ENCODE peak calls at places on chromosomes 11 and 22, in nine cellular contexts. M is HCT116, B is fibroblast of lung, V is H1, F is neural progenitor cell, T is endothelial cell of umbilical vein, S is mammary epithelial cell, Z is PC-9, P is MM.1S. J is an unnamed sample. For H3K4me1, the result is how much of the 10 kb centered on the place peaks cover.

GRCh38 chr11:12717851-12718291 is 43.6 kb downstream of the TEAD1 start:
- DNase-seq in M (no peak), B (no peak), V (no peak), F (no peak), T (no peak), S (peak), Z (no peak), P (peak), J (no peak)

GRCh38 chr11:67409261-67409666 is 5.4 kb downstream of the TBC1D10C start:
- DNase-seq in M (no peak), B (no peak), V (no peak), F (no peak), T (no peak), S (no peak), Z (no peak), P (peak), J (no peak)

GRCh38 chr11:118607401-118608267 is at the start of gene PHLDB1:
- DNase-seq in M (no peak), B (peak), V (no peak), F (peak), T (peak), S (peak), Z (peak), P (no peak), J (peak)

GRCh38 chr11:102010776-102011500 is 36.3 kb upstream of the CFAP300 start:
- DNase-seq in M (peak), B (peak), V (peak), F (peak), T (peak), S (peak), Z (peak), P (no peak), J (peak)

GRCh38 chr22:35604671-35605457 is 12.3 kb downstream of the MB start:
- DNase-seq in M (no peak), B (no peak), V (no peak), F (no peak), T (no peak), S (peak), Z (peak), P (no peak), J (no peak)

GRCh38 chr22:17176715-17177114 is 17.6 kb upstream of the HDHD5 start:
- DNase-seq in M (no peak), B (no peak), V (no peak), F (no peak), T (no peak), S (no peak), Z (no peak), P (no peak), J (no peak)

GRCh38 chr11:77418155-77418980 is 55.5 kb downstream of the PAK1 start:
- DNase-seq in M (no peak), B (no peak), V (no peak), F (no peak), T (no peak), S (no peak), Z (no peak), P (peak), J (no peak)

GRCh38 chr22:22397875-22398524 is 110.5 kb downstream of the ZNF280B start:
- DNase-seq in M (no peak), B (no peak), V (no peak), F (no peak), T (no peak), S (no peak), Z (no peak), P (no peak), J (peak)

GRCh38 chr11:31240340-31240904 is 129.1 kb downstream of the DCDC1 start:
- DNase-seq in M (peak), B (peak), V (no peak), F (peak), T (peak), S (peak), Z (peak), P (peak), J (peak)

GRCh38 chr11:1563697-1564534 is 8.2 kb downstream of the DUSP8 start:
- DNase-seq in M (no peak), B (no peak), V (no peak), F (no peak), T (no peak), S (no peak), Z (no peak), P (no peak), J (no peak)

GRCh38 chr11:121886005-121886739 is 229.8 kb downstream of the BLID start:
- DNase-seq in M (no peak), B (no peak), V (no peak), F (no peak), T (peak), S (no peak), Z (no peak), P (no peak), J (peak)

GRCh38 chr11:6843670-6844069 is 1.8 kb upstream of the OR10A5 start:
- DNase-seq in M (no peak), B (no peak), V (no peak), F (peak), T (no peak), S (no peak), Z (no peak), P (no peak), J (no peak)

GRCh38 chr11:6812391-6813005 is 13.0 kb upstream of the OR6A2 start:
- DNase-seq in M (peak), B (peak), V (no peak), F (peak), T (peak), S (peak), Z (peak), P (peak), J (peak)

GRCh38 chr11:103970850-103971249 is 65.6 kb upstream of the DDI1 start:
- DNase-seq in M (no peak), B (no peak), V (no peak), F (no peak), T (no peak), S (no peak), Z (no peak), P (no peak), J (no peak)

GRCh38 chr22:25366408-25366807 is 147.0 kb downstream of the CRYBB2 start:
- DNase-seq in M (no peak), B (no peak), V (no peak), F (no peak), T (no peak), S (no peak), Z (no peak), P (no peak), J (no peak)

GRCh38 chr11:83566948-83567347 is 280.8 kb upstream of the CCDC90B start:
- DNase-seq in M (no peak), B (peak), V (no peak), F (no peak), T (no peak), S (peak), Z (no peak), P (no peak), J (peak)

GRCh38 chr22:33526434-33527107 is 393.7 kb downstream of the LARGE1 start:
- DNase-seq in M (no peak), B (no peak), V (no peak), F (no peak), T (no peak), S (no peak), Z (no peak), P (no peak), J (no peak)

GRCh38 chr11:134791102-134791501 is 379.1 kb upstream of the B3GAT1 start:
- DNase-seq in M (no peak), B (no peak), V (no peak), F (no peak), T (no peak), S (no peak), Z (no peak), P (no peak), J (no peak)

GRCh38 chr22:27492566-27493201 is 308.9 kb downstream of the MN1 start:
- DNase-seq in M (no peak), B (no peak), V (no peak), F (no peak), T (no peak), S (no peak), Z (no peak), P (peak), J (no peak)

GRCh38 chr22:39556970-39557811 is 13.4 kb upstream of the CACNA1I start:
- DNase-seq in M (no peak), B (peak), V (no peak), F (peak), T (no peak), S (no peak), Z (peak), P (no peak), J (peak)

GRCh38 chr22:48531721-48532435 is 1295.8 kb downstream of the BRD1 start:
- DNase-seq in M (no peak), B (no peak), V (no peak), F (peak), T (no peak), S (no peak), Z (no peak), P (no peak), J (no peak)

GRCh38 chr11:1350086-1350725 is 39.5 kb upstream of the BRSK2 start:
- DNase-seq in M (no peak), B (no peak), V (no peak), F (no peak), T (no peak), S (no peak), Z (no peak), P (no peak), J (no peak)

GRCh38 chr11:61187505-61188130 is 15.7 kb upstream of the PGA3 start:
- DNase-seq in M (peak), B (peak), V (peak), F (peak), T (peak), S (peak), Z (peak), P (peak), J (peak)

GRCh38 chr11:61826930-61827572 is 1.0 kb upstream of the FADS2 start:
- DNase-seq in M (no peak), B (no peak), V (no peak), F (no peak), T (no peak), S (no peak), Z (no peak), P (no peak), J (no peak)

GRCh38 chr11:63564785-63565350 is 1.7 kb upstream of the PLAAT2 start:
- DNase-seq in M (no peak), B (no peak), V (no peak), F (no peak), T (no peak), S (peak), Z (peak), P (no peak), J (no peak)

GRCh38 chr11:111562692-111563389 is 22.3 kb downstream of the LAYN start:
- DNase-seq in M (no peak), B (no peak), V (no peak), F (no peak), T (no peak), S (no peak), Z (no peak), P (no peak), J (no peak)
- TF ChIP-seq EZH2 in M (no peak), B (no peak), V (no peak), F (no peak), T (no peak), S (no peak), Z (no peak), P (no peak), J (no peak)

GRCh38 chr22:19663821-19664325 is 50.4 kb upstream of the SEPTIN5 start:
- DNase-seq in M (no peak), B (peak), V (no peak), F (peak), T (peak), S (no peak), Z (no peak), P (no peak), J (peak)
- H2AFZ ChIP-seq in M (no peak), B (no peak), V (peak), F (peak), T (peak), S (peak), Z (no peak), P (no peak), J (peak)

GRCh38 chr22:37511368-37512104 is 7.7 kb downstream of the CARD10 start:
- DNase-seq in M (no peak), B (no peak), V (no peak), F (no peak), T (no peak), S (no peak), Z (no peak), P (no peak), J (no peak)
- H3K4me1 ChIP-seq in M (under half), B (under half), V (under half), F (under half), T (under half), S (half or more), Z (half or more), P (under half), J (under half)

DNA sequence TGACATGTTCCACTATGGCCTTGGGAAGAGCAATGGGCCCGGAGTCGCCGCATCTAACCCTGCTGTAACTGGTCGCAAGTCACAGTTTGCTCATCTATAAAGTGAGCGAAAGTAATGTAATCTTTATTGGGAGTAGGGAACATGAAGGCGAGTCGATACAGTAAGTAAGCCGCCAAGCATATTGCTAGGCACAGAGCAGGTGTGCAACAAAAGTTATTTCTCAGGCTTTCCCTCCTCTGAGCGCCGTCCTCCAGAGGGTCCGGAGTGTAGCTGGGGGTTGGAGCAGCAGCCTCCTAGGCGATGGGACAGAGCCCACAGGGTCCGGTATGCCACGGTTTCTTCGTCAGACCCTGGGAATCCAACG is 343 bp upstream of the SPON1 start:
- DNase-seq in M (no peak), B (no peak), V (no peak), F (no peak), T (no peak), S (no peak), Z (no peak), P (no peak), J (no peak)
- TF ChIP-seq EZH2 in M (no peak), B (no peak), V (no peak), F (peak), T (no peak), S (peak), Z (no peak), P (no peak), J (peak)

DNA sequence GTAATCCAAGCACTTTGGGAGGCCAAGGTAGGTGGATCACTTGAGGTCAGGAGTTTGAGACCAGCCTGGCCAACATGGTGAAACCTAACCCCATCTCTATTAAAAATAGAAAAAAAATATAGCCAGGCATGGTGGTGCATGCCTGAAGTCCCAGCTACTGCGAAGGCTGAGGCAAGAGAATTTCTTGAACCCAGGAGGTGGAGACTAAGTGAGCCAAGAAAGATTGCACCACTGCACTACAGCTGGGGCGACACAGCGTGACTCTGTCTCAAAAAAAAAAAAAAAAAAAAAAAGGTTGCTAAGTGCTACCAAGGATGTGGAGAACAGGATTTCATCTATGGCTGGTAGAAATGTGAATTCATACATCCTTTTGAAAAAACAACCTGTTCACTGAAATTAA is 36.6 kb downstream of the ATG16L2 start:
- DNase-seq in M (no peak), B (no peak), V (no peak), F (no peak), T (no peak), S (no peak), Z (no peak), P (no peak), J (no peak)
- H2AFZ ChIP-seq in M (no peak), B (no peak), V (no peak), F (no peak), T (no peak), S (no peak), Z (no peak), P (no peak), J (no peak)

DNA sequence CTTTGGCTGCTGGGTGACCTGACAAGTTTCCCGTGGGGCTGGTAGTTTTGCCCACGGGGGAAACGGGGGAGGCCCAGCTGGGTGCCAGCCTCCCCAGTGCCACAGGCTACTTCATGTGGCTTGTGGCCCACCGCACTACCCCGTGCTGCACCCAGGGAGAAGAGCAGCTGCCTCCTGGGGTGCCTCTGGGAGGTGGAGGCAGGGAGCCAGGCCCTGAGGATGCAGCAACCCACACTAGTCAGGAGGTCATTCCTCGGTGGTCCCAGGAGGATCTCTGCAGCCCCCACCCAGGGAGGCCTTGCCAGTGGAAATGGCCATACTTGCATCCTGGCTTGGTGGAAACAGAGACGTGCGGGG is 3.5 kb downstream of the PIM3 start:
- DNase-seq in M (no peak), B (no peak), V (no peak), F (no peak), T (no peak), S (no peak), Z (no peak), P (peak), J (no peak)
- H3K4me1 ChIP-seq in M (under half), B (under half), V (under half), F (under half), T (under half), S (under half), Z (under half), P (under half), J (under half)

DNA sequence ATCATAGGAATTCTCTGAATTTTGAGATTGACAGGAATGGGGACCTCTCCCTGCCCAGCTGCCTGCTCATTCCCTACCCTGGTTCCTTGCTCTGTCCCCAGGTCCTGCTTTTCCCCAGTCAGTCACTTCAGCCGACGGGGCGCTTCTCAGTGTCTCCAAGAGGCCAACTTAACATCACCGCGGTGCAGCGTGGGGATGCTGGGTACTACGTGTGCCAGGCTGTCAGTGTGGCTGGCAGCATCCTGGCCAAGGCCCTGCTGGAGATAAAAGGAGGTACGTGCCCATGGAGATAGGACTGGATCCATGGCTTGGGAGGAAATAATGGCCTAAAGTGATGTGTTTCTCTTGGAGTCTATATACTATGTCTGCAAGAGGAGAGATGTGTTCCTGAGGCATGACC is 7.0 kb downstream of the ROBO3 start:
- DNase-seq in M (no peak), B (no peak), V (no peak), F (no peak), T (no peak), S (no peak), Z (no peak), P (no peak), J (no peak)
- TF ChIP-seq EZH2 in M (no peak), B (no peak), V (no peak), F (no peak), T (peak), S (no peak), Z (no peak), P (no peak), J (no peak)

J was measured in GM23248.